ENCODE peak calls at places on chromosomes 11 and 22, in six cellular contexts. V, T, I, Q, K and G are unnamed samples. For H3K4me1, the result is how much of the 10 kb centered on the place peaks cover.

GRCh38 chr22:39664485-39665200 is 94.1 kb downstream of the CACNA1I start:
- DNase-seq in I (peak), T (peak), Q (no peak), K (no peak), V (no peak), G (no peak)

GRCh38 chr22:17847360-17848078 is 73.2 kb upstream of the BID start:
- DNase-seq in I (peak), K (no peak), Q (no peak), T (no peak), V (no peak), G (no peak)

GRCh38 chr11:122717264-122717867 is 61.8 kb downstream of the UBASH3B start:
- DNase-seq in V (no peak), Q (no peak), T (no peak), K (no peak), I (no peak), G (no peak)

GRCh38 chr22:46338636-46339035 is 3.1 kb downstream of the TRMU start:
- DNase-seq in V (no peak), T (no peak), K (no peak), I (no peak), Q (no peak), G (no peak)

GRCh38 chr11:83951521-83951920 is 665.4 kb upstream of the CCDC90B start:
- DNase-seq in I (no peak), Q (no peak), K (no peak), T (no peak), V (no peak), G (no peak)

GRCh38 chr11:21861314-21861713 is 331.6 kb upstream of the ANO5 start:
- DNase-seq in K (no peak), I (no peak), T (peak), Q (no peak), V (no peak), G (no peak)

GRCh38 chr11:17558916-17559315 is 11.9 kb downstream of the OTOG start:
- DNase-seq in K (no peak), Q (no peak), I (no peak), V (no peak), T (no peak), G (peak)

GRCh38 chr22:17866127-17866526 is 91.9 kb upstream of the BID start:
- DNase-seq in Q (no peak), V (no peak), T (no peak), I (no peak), K (no peak), G (no peak)

GRCh38 chr11:58060939-58061672 is 30.4 kb downstream of the OR6Q1 start:
- DNase-seq in I (no peak), Q (peak), V (no peak), K (peak), T (no peak), G (no peak)

GRCh38 chr11:108368134-108368533 is 99.2 kb downstream of the C11orf65 start:
- DNase-seq in V (no peak), I (no peak), K (peak), Q (no peak), T (no peak), G (no peak)

GRCh38 chr22:17120281-17120680 is 879 bp downstream of the TMEM121B start:
- DNase-seq in V (no peak), I (peak), Q (no peak), T (peak), K (peak), G (peak)

GRCh38 chr22:27594020-27594419 is 207.5 kb downstream of the MN1 start:
- DNase-seq in T (no peak), I (no peak), Q (no peak), K (no peak), V (no peak), G (no peak)

GRCh38 chr11:65417221-65417701 is 5.3 kb upstream of the NEAT1 start:
- DNase-seq in V (no peak), T (no peak), I (no peak), K (no peak), Q (no peak), G (peak)

GRCh38 chr22:26536762-26537134 is 24.5 kb upstream of the TFIP11 start:
- DNase-seq in V (no peak), I (no peak), K (no peak), Q (no peak), T (no peak), G (no peak)

GRCh38 chr11:22456993-22457748 is 119.0 kb downstream of the SLC17A6 start:
- DNase-seq in T (no peak), V (no peak), I (no peak), K (no peak), Q (no peak), G (no peak)

DNA sequence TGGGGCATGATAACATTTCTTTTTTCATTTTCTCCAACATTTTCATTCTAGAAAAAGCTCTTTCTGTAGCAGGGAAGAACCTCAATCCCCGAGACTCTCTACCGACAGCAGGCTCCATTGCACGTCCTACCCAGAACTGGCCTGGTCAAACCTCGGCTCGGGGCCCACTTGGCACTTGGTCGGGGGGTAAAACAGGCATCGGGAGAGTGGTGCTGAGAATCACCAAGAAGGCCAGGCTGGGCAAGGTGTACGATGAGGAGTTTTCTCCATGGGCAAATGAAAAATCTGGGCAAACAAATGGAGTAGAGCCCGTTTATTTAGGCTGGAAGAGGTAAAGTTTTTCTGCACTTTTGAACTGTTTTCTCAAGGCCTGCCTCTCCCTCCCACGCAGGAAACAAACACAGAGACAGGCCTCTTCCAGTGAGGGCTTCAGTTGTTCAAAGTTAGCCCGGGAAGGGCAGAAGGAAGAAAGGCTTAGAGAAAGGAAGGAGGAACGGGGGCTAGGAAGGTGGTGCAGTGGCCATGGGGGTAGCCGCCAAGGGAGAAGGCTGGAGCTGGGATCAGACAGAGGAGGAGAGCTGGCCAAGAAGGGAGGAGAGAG is 87.6 kb downstream of the ETS1 start:
- DNase-seq in Q (no peak), V (no peak), I (no peak), K (no peak), T (no peak), G (no peak)
- H3K4me1 ChIP-seq in Q (under half), V (half or more), I (under half), K (under half), T (under half), G (under half)

GRCh38 chr11:2944953-2945756 is 15.9 kb upstream of the PHLDA2 start:
- DNase-seq in K (peak), V (peak), I (no peak), Q (no peak), T (no peak), G (peak)
- H3K4me1 ChIP-seq in K (under half), V (under half), I (under half), Q (under half), T (under half), G (under half)

DNA sequence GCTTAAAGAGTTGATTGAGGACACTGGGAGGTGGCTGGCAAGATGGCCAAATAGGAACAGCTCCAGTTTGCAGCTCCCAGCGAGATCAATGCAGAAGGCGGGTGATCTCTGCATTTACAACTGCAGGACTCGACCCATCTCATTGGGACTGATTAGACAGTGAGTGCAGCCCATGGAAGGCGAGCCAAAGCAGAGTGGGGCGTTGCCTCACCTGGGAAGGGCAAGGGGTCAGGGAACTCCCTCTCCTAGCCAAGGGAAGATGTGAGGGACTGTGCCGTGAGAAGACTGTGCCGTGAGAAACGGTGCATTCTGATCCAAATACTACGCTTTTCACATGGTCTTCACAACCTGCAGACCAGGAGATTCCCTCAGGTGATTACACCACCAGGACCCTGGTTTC is 36.4 kb downstream of the ARHGAP32 start:
- DNase-seq in Q (no peak), K (no peak), T (no peak), V (no peak), I (no peak), G (no peak)
- H3K4me1 ChIP-seq in Q (under half), K (under half), T (under half), V (under half), I (under half), G (under half)

DNA sequence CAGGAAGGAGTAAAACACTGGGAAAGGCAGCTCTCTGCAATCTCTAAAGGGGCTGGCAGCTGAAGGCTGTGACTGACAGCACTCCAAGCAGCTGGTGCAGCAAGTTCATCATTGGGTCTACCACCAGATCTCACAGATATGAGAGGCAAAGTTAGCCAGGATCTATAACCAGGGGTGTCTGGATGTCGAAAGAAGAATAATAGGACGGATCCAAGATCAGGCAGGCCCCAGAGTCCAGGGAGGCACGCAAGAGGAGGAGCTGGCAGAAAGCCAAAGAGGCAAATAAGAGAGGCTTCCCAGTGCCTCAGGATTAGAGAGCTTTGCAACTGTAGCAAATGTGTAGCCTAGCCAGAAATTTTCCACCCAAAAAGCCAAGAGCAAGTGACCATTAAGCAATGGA is 77.1 kb downstream of the RBMXL2 start:
- DNase-seq in V (no peak), K (no peak), T (no peak), I (no peak), Q (no peak), G (no peak)
- H3K4me1 ChIP-seq in V (under half), K (under half), T (under half), I (under half), Q (under half), G (under half)

GRCh38 chr11:86056262-86056911 is 12.5 kb downstream of the PICALM start:
- DNase-seq in Q (no peak), K (no peak), T (no peak), I (no peak), V (no peak), G (no peak)
- H3K4me1 ChIP-seq in Q (under half), K (under half), T (under half), I (half or more), V (under half), G (under half)

DNA sequence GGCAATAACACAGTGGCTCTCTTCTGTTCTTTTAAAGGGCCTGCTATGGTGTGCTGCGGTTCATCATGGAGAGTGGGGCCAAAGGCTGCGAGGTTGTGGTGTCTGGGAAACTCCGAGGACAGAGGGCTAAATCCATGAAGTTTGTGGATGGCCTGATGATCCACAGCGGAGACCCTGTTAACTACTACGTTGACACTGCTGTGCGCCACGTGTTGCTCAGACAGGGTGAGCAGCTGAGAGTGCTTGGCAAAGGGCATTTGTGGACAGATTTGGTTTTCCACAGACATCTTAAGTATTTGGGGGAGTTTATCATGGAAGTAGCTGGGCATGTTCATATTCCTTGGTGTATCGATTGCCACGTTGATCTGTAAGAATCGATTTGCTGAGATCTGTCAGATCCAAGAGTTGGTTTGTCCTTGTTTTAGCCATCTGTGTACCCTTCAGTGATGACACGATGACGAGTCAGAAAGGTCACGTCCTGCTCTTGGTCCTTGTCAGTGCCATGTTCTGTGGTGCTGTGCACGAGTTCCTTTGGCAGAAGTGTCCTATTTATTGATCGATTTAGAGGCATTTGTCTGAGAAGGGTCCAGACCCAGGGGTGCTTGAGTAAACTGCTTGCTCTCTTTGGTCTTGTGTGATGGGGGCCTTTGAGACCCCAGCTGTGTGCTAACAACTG is 4.8 kb downstream of the RPS3 start:
- DNase-seq in T (no peak), K (no peak), V (no peak), Q (no peak), I (no peak), G (no peak)
- H3K4me1 ChIP-seq in T (under half), K (under half), V (under half), Q (under half), I (under half), G (under half)

DNA sequence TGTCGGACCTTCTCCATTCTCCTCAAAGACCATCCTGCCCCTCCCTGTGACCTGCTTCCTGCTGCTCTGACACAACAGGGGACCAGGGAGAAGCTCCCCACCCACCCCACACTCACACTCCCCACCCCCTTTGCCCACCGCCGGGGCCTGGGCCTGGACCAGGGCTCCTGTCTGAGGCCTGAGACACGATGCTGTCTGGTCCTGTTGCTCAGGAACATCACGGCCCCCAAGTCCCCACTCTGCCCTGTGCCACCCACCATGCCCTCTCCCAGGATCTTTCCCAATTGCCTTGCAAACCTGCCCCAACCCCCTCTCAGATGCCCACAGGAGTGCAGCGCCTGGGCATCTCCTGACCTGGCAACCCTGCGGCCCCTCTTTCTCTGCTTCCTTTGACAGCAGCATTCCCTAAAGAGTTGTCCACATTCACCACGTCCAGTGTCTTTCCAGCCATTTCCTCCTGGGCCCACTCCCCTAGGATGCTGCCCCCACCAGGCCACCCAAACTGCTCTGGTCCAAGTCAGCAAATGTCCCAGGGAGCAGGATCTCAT is 10.8 kb downstream of the CSF2RB start:
- DNase-seq in Q (no peak), K (no peak), T (no peak), I (no peak), V (no peak), G (no peak)
- H3K4me1 ChIP-seq in Q (under half), K (under half), T (under half), I (under half), V (under half), G (under half)

DNA sequence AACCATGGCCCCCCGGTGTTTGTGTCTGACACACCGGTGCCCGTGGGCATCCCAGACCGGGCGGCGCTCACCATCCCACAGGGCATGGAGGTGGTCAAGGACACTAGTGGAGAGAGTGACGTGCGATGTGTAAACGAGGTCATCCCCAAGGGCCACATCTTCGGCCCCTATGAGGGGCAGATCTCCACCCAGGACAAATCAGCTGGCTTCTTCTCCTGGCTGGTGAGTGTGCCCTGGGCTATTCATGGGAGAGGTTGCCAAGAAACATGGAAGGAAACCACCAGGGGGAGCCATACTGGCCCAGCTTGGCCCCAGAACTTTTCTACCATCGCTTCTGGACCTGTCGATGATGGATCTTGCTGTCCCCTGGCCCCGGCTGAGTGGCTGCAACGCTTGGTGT is 36.5 kb downstream of the PRDM11 start:
- DNase-seq in V (no peak), T (no peak), I (peak), Q (no peak), K (peak), G (no peak)
- H3K4me1 ChIP-seq in V (under half), T (under half), I (under half), Q (under half), K (under half), G (under half)

DNA sequence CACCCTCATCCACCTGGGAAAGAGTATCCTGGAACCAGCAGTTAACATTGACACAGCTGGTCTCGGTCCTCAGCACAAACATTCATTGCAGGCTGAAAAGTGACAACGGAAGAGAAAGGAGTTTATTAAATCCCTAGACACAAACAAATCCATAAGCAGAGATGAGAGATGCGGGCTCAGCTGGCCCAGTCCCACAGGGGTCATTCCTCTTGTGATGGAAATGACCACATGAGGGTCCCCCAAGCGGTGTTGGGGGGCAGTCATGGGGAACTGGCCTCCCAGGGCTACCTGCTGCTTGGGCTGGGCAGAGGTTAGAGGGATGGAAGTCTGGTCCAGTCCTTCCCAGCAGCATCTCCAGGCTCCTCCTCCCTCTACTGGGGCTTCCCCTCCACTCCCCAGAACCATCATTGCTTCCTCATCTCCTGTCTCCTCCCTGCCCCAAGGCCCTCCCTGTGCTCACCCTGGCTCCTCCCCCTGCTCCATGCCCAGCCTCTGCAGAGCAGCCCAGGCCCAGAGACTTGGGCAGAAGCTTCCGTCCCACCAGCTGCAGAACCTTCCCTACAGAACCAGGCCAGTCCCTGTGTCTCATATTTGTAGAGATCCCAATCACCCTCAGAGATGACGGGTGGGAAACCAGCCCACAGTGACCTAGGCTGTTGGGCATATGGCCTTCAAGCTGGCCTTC is 5.4 kb upstream of the IGLL5 start:
- DNase-seq in I (peak), V (no peak), K (no peak), Q (no peak), T (no peak), G (no peak)
- H3K4me1 ChIP-seq in I (under half), V (under half), K (under half), Q (under half), T (under half), G (under half)